ENCODE peak calls at places on chromosomes 2 and 18, in seven cellular contexts. N is OCI-LY7, H is coronary artery, B is AG04450, Y is DND-41, Q is lower lobe of right lung, K is heart right ventricle. P is an unnamed sample.

GRCh38 chr2:23287250-23287704 is 97.7 kb upstream of the KLHL29 start:
- DNase-seq in N (no peak), H (no peak), B (peak; percentile 8), Y (no peak), Q (no peak), K (no peak), P (no peak)

GRCh38 chr2:217085543-217085942 is 225.7 kb upstream of the TNP1 start:
- DNase-seq in N (no peak), H (no peak), B (no peak), Y (no peak), Q (no peak), K (no peak), P (no peak)

GRCh38 chr18:62881509-62882016 is 166.2 kb downstream of the PHLPP1 start:
- DNase-seq in N (no peak), H (no peak), B (peak; percentile 72), Y (no peak), Q (no peak), K (no peak), P (peak; percentile 73)

GRCh38 chr2:45845058-45845457 is 193.6 kb downstream of the PRKCE start:
- DNase-seq in N (no peak), H (no peak), B (no peak), Y (peak; percentile 69), Q (no peak), K (no peak), P (no peak)

GRCh38 chr2:1593371-1594205 is 150.7 kb downstream of the PXDN start:
- DNase-seq in N (no peak), H (peak; percentile 75), B (peak; percentile 65), Y (peak; percentile 34), Q (peak; percentile 43), K (peak; percentile 51), P (peak; percentile 62)

GRCh38 chr2:529425-529824 is 147.8 kb downstream of the TMEM18 start:
- DNase-seq in N (peak; percentile 26), H (no peak), B (no peak), Y (peak; percentile 54), Q (no peak), K (no peak), P (no peak)

GRCh38 chr2:191443446-191443845 is 198.2 kb downstream of the MYO1B start:
- DNase-seq in N (no peak), H (no peak), B (no peak), Y (no peak), Q (no peak), K (no peak), P (no peak)

GRCh38 chr2:217610411-217610814 is 392.4 kb downstream of the TNS1 start:
- DNase-seq in N (no peak), H (no peak), B (no peak), Y (no peak), Q (no peak), K (no peak), P (no peak)

GRCh38 chr2:174815524-174815923 is 51.3 kb upstream of the CHRNA1 start:
- DNase-seq in N (no peak), H (no peak), B (no peak), Y (no peak), Q (no peak), K (no peak), P (no peak)

GRCh38 chr2:183242937-183243336 is 118.7 kb downstream of the NUP35 start:
- DNase-seq in N (no peak), H (no peak), B (no peak), Y (no peak), Q (no peak), K (no peak), P (no peak)

GRCh38 chr2:18898271-18898670 is 308.9 kb upstream of the NT5C1B start:
- DNase-seq in N (no peak), H (no peak), B (no peak), Y (no peak), Q (no peak), K (no peak), P (no peak)

GRCh38 chr18:28789460-28789859 is 612.5 kb upstream of the CDH2 start:
- DNase-seq in N (no peak), H (no peak), B (no peak), Y (no peak), Q (no peak), K (no peak), P (no peak)

GRCh38 chr2:39451954-39452353 is 14.9 kb upstream of the MAP4K3 start:
- DNase-seq in N (no peak), H (no peak), B (no peak), Y (no peak), Q (no peak), K (no peak), P (no peak)

GRCh38 chr2:134919360-134920210 is 963 bp downstream of the CCNT2 start:
- DNase-seq in N (peak; percentile 40), H (no peak), B (no peak), Y (peak; percentile 54), Q (no peak), K (peak; percentile 19), P (no peak)

GRCh38 chr2:16037808-16038457 is 97.6 kb downstream of the MYCN start:
- DNase-seq in N (no peak), H (no peak), B (no peak), Y (no peak), Q (no peak), K (no peak), P (no peak)

GRCh38 chr2:110659248-110659647 is 18.6 kb downstream of the BUB1 start:
- DNase-seq in N (no peak), H (no peak), B (no peak), Y (no peak), Q (no peak), K (no peak), P (no peak)

DNA sequence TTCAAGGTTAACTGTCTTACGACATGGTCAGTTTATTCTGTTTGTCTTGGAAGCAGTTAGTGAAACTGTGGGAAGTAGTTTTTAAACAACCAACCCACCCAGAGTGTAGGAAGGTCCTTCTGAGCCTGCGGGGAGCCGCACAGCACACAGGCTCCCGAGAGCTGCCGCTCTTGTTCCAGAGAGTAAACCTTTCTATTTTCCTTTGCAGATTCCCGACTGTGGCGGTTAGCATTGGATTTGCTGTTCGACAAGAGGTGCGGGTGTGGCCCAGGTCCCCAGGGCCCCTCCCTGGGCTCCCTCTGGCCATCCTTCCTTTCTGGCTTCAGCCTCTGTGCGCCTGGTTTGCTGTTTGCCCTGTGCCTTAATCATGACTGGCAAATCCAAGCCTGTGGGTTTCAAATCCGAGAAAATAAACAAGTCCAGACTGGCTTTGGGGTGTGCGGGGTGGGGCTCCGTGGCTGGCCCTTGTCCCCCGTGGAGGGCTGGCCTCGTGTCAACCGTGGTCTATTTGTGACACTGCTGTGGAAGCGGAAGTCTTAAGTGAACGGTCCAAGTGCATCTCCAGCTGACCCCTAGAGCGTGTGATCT is 30.7 kb downstream of the IMPA2 start:
- DNase-seq in N (no peak), H (no peak), B (no peak), Y (no peak), Q (peak; percentile 60), K (peak; percentile 51), P (no peak)
- H3K27ac ChIP-seq in N (no peak overlapping the region), H (no peak overlapping the region), B (no peak overlapping the region), Y (no peak overlapping the region), Q (peak overlapping the region; percentile 65), K (peak overlapping the region; percentile 59), P (no peak overlapping the region)

DNA sequence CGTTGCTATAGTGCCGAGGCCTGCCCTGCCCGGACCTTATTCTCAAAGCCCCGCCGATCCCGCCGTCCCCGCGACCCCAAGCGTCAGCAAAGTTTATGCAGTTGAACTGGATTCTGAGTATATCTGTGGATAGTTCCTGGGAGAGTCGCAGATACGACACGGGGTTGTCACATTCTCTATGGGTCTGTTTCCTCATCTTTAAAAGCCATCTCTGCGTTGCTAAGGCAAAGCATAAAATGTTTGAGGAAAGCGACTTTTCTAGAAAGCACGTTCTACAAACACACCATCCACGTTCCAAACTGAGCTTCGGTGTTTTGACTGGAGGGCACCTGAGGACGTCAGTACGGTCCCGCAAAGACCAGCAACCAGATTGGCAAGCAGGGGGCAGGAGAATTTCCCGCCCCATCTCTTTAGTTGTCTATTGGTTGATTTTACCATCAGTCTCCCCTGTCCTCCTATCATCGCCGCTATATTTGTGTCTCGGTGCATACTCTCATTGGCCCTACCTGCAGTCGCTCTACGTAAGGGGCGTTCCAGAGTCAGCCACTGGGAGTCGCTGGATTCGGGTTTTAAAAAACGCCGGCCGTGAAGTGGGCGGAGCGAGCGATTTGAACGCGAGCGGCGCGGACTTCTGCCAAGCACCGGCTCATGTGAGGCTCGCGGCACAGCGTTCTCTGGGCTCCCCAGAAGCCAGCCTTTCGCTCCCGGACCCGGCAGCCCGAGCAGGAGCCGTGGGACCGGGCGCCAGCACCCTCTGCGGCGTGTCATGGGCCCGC is at the start of gene CENPA:
- DNase-seq in N (peak; percentile 99), H (peak; percentile 97), B (peak; percentile 99), Y (peak; percentile 98), Q (peak; percentile 98), K (peak; percentile 94), P (peak; percentile 99)
- TF ChIP-seq CTCF in N (no peak), H (peak; percentile 32), B (peak; percentile 25), Y (peak; percentile 33), Q (peak; percentile 40), K (peak; percentile 63), P (no peak)

GRCh38 chr2:113160248-113160647 is 13.5 kb upstream of the PSD4 start:
- DNase-seq in N (no peak), H (no peak), B (no peak), Y (no peak), Q (no peak), K (no peak), P (no peak)

GRCh38 chr2:113157108-113157896 is 16.5 kb upstream of the PSD4 start:
- DNase-seq in N (no peak), H (peak; percentile 62), B (no peak), Y (peak; percentile 67), Q (peak; percentile 81), K (no peak), P (no peak)

GRCh38 chr2:113156278-113157107 is 17.3 kb upstream of the PSD4 start:
- DNase-seq in N (no peak), H (peak; percentile 7), B (no peak), Y (no peak), Q (no peak), K (no peak), P (no peak)

GRCh38 chr2:113158884-113159553 is 14.8 kb upstream of the PSD4 start:
- DNase-seq in N (no peak), H (peak; percentile 59), B (peak; percentile 2), Y (no peak), Q (no peak), K (no peak), P (no peak)

DNA sequence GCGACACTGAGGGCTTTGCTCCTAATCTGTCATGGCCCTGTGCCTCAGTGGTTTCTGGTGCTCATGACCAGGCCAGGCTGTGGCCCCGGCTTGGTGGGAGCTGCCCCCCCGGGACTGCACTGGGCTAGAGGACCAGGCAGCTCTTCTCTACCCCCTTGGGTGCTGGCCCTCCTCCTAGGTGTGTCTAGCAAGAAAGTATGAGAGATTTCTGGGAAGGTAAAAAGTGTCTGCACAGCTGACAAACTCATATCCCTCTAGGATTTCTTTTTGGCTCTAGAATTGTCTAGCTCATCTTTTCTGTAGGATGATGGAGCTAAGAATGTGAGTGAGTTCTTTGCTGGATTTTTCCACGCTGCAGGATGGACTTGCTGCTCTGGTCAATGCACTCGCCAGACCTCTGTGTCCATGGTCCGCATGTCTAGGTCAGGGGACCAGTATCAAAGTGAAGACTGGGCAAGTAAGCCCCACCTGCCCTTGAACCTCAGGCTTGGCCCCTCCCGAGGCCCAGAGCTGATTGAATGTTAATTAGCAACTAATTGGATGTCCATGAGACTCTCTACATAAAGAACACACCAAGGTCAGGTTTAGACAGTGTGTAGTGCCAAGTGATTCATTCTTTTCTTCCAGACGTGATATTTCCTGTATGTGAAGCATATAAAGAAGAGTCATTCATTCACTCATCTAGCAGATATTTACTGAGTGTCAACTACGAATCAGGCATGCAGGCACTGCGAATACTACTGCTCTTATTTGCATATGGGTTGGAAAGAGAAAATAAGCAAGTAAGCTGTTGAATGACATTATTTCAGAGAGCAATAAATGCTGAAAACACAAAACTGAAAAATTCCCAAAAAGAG is 15.6 kb upstream of the PSD4 start:
- DNase-seq in N (no peak), H (peak; percentile 41), B (no peak), Y (no peak), Q (no peak), K (no peak), P (no peak)
- H3K27ac ChIP-seq in N (no peak overlapping the region), H (no peak overlapping the region), B (no peak overlapping the region), Y (peak overlapping the region; percentile 40), Q (peak overlapping the region; percentile 71), K (peak overlapping the region; percentile 36), P (no peak overlapping the region)

GRCh38 chr18:35326695-35327387 is 17.4 kb downstream of the ZNF24 start:
- DNase-seq in N (no peak), H (no peak), B (no peak), Y (no peak), Q (no peak), K (no peak), P (no peak)
- TF ChIP-seq CTCF in N (no peak), H (no peak), B (no peak), Y (no peak), Q (no peak), K (no peak), P (no peak)